ENCODE peak calls at places on chromosomes 3 and 15, in five cellular contexts. One of them, this sample, is unnamed.

GRCh38 chr3:170132335-170132734 is 49.2 kb downstream of the PHC3 start:
- DNase-seq in A673: no peak
- DNase-seq in cardiac fibroblast: peak
- DNase-seq in epithelial cell of proximal tubule: no peak
- DNase-seq in fibroblast of lung: peak
- DNase-seq in this sample: no peak

GRCh38 chr15:77040673-77041072 is 30.2 kb downstream of the TSPAN3 start:
- DNase-seq in A673: no peak
- DNase-seq in cardiac fibroblast: peak
- DNase-seq in epithelial cell of proximal tubule: no peak
- DNase-seq in fibroblast of lung: peak
- DNase-seq in this sample: no peak

GRCh38 chr3:195524171-195524896 is 18.8 kb downstream of the PPP1R2 start:
- DNase-seq in A673: no peak
- DNase-seq in cardiac fibroblast: no peak
- DNase-seq in epithelial cell of proximal tubule: no peak
- DNase-seq in fibroblast of lung: no peak
- DNase-seq in this sample: no peak

GRCh38 chr3:186315581-186316354 is 46.3 kb downstream of the DGKG start:
- DNase-seq in A673: no peak
- DNase-seq in cardiac fibroblast: peak
- DNase-seq in epithelial cell of proximal tubule: no peak
- DNase-seq in fibroblast of lung: peak
- DNase-seq in this sample: no peak

GRCh38 chr15:81567924-81568323 is 193.9 kb upstream of the TMC3 start:
- DNase-seq in A673: no peak
- DNase-seq in cardiac fibroblast: no peak
- DNase-seq in epithelial cell of proximal tubule: no peak
- DNase-seq in fibroblast of lung: no peak
- DNase-seq in this sample: no peak

GRCh38 chr15:67998599-67999122 is 55.5 kb upstream of the PIAS1 start:
- DNase-seq in A673: peak
- DNase-seq in cardiac fibroblast: peak
- DNase-seq in epithelial cell of proximal tubule: no peak
- DNase-seq in fibroblast of lung: peak
- DNase-seq in this sample: no peak

GRCh38 chr3:31193429-31193828 is 299.0 kb upstream of the GADL1 start:
- DNase-seq in A673: no peak
- DNase-seq in cardiac fibroblast: no peak
- DNase-seq in epithelial cell of proximal tubule: no peak
- DNase-seq in fibroblast of lung: no peak
- DNase-seq in this sample: no peak

GRCh38 chr3:5304789-5305680 is 117.5 kb downstream of the EDEM1 start:
- DNase-seq in A673: peak
- DNase-seq in cardiac fibroblast: peak
- DNase-seq in epithelial cell of proximal tubule: no peak
- DNase-seq in fibroblast of lung: peak
- DNase-seq in this sample: peak

GRCh38 chr15:70100495-70101331 is 3.0 kb upstream of the TLE3 start:
- DNase-seq in A673: peak
- DNase-seq in cardiac fibroblast: peak
- DNase-seq in epithelial cell of proximal tubule: no peak
- DNase-seq in fibroblast of lung: peak
- DNase-seq in this sample: peak

GRCh38 chr3:53708001-53708621 is 138.1 kb downstream of the CHDH start:
- DNase-seq in A673: no peak
- DNase-seq in cardiac fibroblast: no peak
- DNase-seq in epithelial cell of proximal tubule: no peak
- DNase-seq in fibroblast of lung: no peak
- DNase-seq in this sample: no peak

GRCh38 chr3:127438371-127438770 is 150.5 kb upstream of the PRR20G start:
- DNase-seq in A673: no peak
- DNase-seq in cardiac fibroblast: no peak
- DNase-seq in epithelial cell of proximal tubule: no peak
- DNase-seq in fibroblast of lung: no peak
- DNase-seq in this sample: no peak
- TF ChIP-seq CTCF in A673: no peak
- TF ChIP-seq CTCF in cardiac fibroblast: no peak
- TF ChIP-seq CTCF in epithelial cell of proximal tubule: no peak
- TF ChIP-seq CTCF in fibroblast of lung: no peak
- TF ChIP-seq CTCF in this sample: no peak

GRCh38 chr3:72171946-72172345 is 387.0 kb upstream of the PROK2 start:
- DNase-seq in A673: no peak
- DNase-seq in cardiac fibroblast: no peak
- DNase-seq in epithelial cell of proximal tubule: no peak
- DNase-seq in fibroblast of lung: peak
- DNase-seq in this sample: no peak
- TF ChIP-seq CTCF in A673: no peak
- TF ChIP-seq CTCF in cardiac fibroblast: no peak
- TF ChIP-seq CTCF in epithelial cell of proximal tubule: no peak
- TF ChIP-seq CTCF in fibroblast of lung: no peak
- TF ChIP-seq CTCF in this sample: no peak

GRCh38 chr15:50873935-50874353 is 34.5 kb upstream of the AP4E1 start:
- DNase-seq in A673: no peak
- DNase-seq in cardiac fibroblast: no peak
- DNase-seq in epithelial cell of proximal tubule: no peak
- DNase-seq in fibroblast of lung: no peak
- DNase-seq in this sample: no peak
- TF ChIP-seq CTCF in A673: peak
- TF ChIP-seq CTCF in cardiac fibroblast: no peak
- TF ChIP-seq CTCF in epithelial cell of proximal tubule: peak
- TF ChIP-seq CTCF in fibroblast of lung: no peak
- TF ChIP-seq CTCF in this sample: no peak

GRCh38 chr3:84958495-84959469 is at the start of gene CADM2:
- DNase-seq in A673: peak
- DNase-seq in cardiac fibroblast: peak
- DNase-seq in epithelial cell of proximal tubule: peak
- DNase-seq in fibroblast of lung: peak
- DNase-seq in this sample: peak
- TF ChIP-seq CTCF in A673: no peak
- TF ChIP-seq CTCF in cardiac fibroblast: peak
- TF ChIP-seq CTCF in epithelial cell of proximal tubule: peak
- TF ChIP-seq CTCF in fibroblast of lung: peak
- TF ChIP-seq CTCF in this sample: peak

GRCh38 chr3:139187154-139187553 is 142.5 kb upstream of the PRR23C start:
- DNase-seq in A673: no peak
- DNase-seq in cardiac fibroblast: no peak
- DNase-seq in epithelial cell of proximal tubule: no peak
- DNase-seq in fibroblast of lung: no peak
- DNase-seq in this sample: no peak

GRCh38 chr3:139189943-139190342 is 145.3 kb upstream of the PRR23C start:
- DNase-seq in A673: no peak
- DNase-seq in cardiac fibroblast: no peak
- DNase-seq in epithelial cell of proximal tubule: no peak
- DNase-seq in fibroblast of lung: no peak
- DNase-seq in this sample: no peak

GRCh38 chr3:139182598-139182997 is 137.9 kb upstream of the PRR23C start:
- DNase-seq in A673: no peak
- DNase-seq in cardiac fibroblast: no peak
- DNase-seq in epithelial cell of proximal tubule: no peak
- DNase-seq in fibroblast of lung: no peak
- DNase-seq in this sample: no peak

GRCh38 chr3:139185482-139185881 is 140.8 kb upstream of the PRR23C start:
- DNase-seq in A673: no peak
- DNase-seq in cardiac fibroblast: no peak
- DNase-seq in epithelial cell of proximal tubule: no peak
- DNase-seq in fibroblast of lung: no peak
- DNase-seq in this sample: no peak

GRCh38 chr3:139187648-139188047 is 143.0 kb upstream of the PRR23C start:
- DNase-seq in A673: no peak
- DNase-seq in cardiac fibroblast: no peak
- DNase-seq in epithelial cell of proximal tubule: no peak
- DNase-seq in fibroblast of lung: no peak
- DNase-seq in this sample: no peak
- TF ChIP-seq CTCF in A673: no peak
- TF ChIP-seq CTCF in cardiac fibroblast: no peak
- TF ChIP-seq CTCF in epithelial cell of proximal tubule: no peak
- TF ChIP-seq CTCF in fibroblast of lung: no peak
- TF ChIP-seq CTCF in this sample: no peak

GRCh38 chr15:29115093-29115991 is 154.3 kb downstream of the NSMCE3 start:
- DNase-seq in A673: no peak
- DNase-seq in cardiac fibroblast: no peak
- DNase-seq in epithelial cell of proximal tubule: no peak
- DNase-seq in fibroblast of lung: no peak
- DNase-seq in this sample: peak
- TF ChIP-seq CTCF in A673: peak
- TF ChIP-seq CTCF in cardiac fibroblast: peak
- TF ChIP-seq CTCF in epithelial cell of proximal tubule: peak
- TF ChIP-seq CTCF in fibroblast of lung: no peak
- TF ChIP-seq CTCF in this sample: peak

GRCh38 chr3:161008086-161008485 is 97.1 kb downstream of the B3GALNT1 start:
- DNase-seq in A673: no peak
- DNase-seq in cardiac fibroblast: no peak
- DNase-seq in epithelial cell of proximal tubule: no peak
- DNase-seq in fibroblast of lung: no peak
- DNase-seq in this sample: no peak
- TF ChIP-seq CTCF in A673: no peak
- TF ChIP-seq CTCF in cardiac fibroblast: no peak
- TF ChIP-seq CTCF in epithelial cell of proximal tubule: no peak
- TF ChIP-seq CTCF in fibroblast of lung: no peak
- TF ChIP-seq CTCF in this sample: no peak